ENCODE peak calls at places on chromosomes 12 and 14, in nine cellular contexts. G, U, F, L, V, C, A, E and H are unnamed samples.

GRCh38 chr12:56158926-56159461 is 835 bp downstream of the MYL6 start:
- DNase-seq in G (peak; percentile 51), L (peak; percentile 69), C (peak; percentile 91), V (peak; percentile 45), E (peak; percentile 10), U (peak; percentile 72), A (peak; percentile 87), F (peak; percentile 63), H (peak; percentile 16)

GRCh38 chr12:72139411-72139810 is 132.8 kb upstream of the TRHDE start:
- DNase-seq in F (no peak), U (no peak), G (no peak), C (no peak), L (no peak), A (no peak), V (no peak), E (no peak), H (no peak)

GRCh38 chr14:97697772-97698171 is 900.6 kb downstream of the VRK1 start:
- DNase-seq in F (no peak), E (no peak), G (no peak), U (no peak), V (no peak), A (no peak), C (no peak), L (no peak), H (no peak)

GRCh38 chr12:77102691-77103090 is 37.3 kb upstream of the E2F7 start:
- DNase-seq in A (no peak), E (no peak), U (peak; percentile 67), G (no peak), V (no peak), L (peak; percentile 50), F (no peak), C (no peak), H (no peak)

GRCh38 chr14:101118746-101119610 is 215.5 kb upstream of the RTL1 start:
- DNase-seq in L (no peak), A (no peak), U (no peak), V (no peak), G (no peak), C (peak; percentile 27), F (no peak), E (no peak), H (no peak)

GRCh38 chr14:48747683-48748082 is 838.5 kb downstream of the RPS29 start:
- DNase-seq in U (no peak), G (no peak), L (no peak), V (no peak), F (no peak), A (no peak), C (no peak), E (peak; percentile 56), H (no peak)

GRCh38 chr12:123040106-123040505 is 59.6 kb downstream of the ARL6IP4 start:
- DNase-seq in G (no peak), V (no peak), F (no peak), E (no peak), L (no peak), U (no peak), A (no peak), C (no peak), H (no peak)

GRCh38 chr12:64625243-64626077 is 15.2 kb downstream of the RASSF3 start:
- DNase-seq in G (peak; percentile 54), C (peak; percentile 62), U (peak; percentile 98), E (no peak), A (peak; percentile 83), F (peak; percentile 49), L (peak; percentile 93), V (peak; percentile 76), H (peak; percentile 73)

GRCh38 chr12:123898673-123899072 is 74.0 kb downstream of the CCDC92 start:
- DNase-seq in G (no peak), A (no peak), U (no peak), C (no peak), V (no peak), E (no peak), L (no peak), F (no peak), H (no peak)

GRCh38 chr14:63992858-63993257 is 140.1 kb downstream of the SYNE2 start:
- DNase-seq in L (no peak), U (no peak), E (no peak), G (no peak), V (no peak), A (no peak), F (no peak), C (no peak), H (no peak)

GRCh38 chr14:23376477-23377200 is at the start of gene CMTM5:
- DNase-seq in U (no peak), L (no peak), V (no peak), E (no peak), A (no peak), C (no peak), F (no peak), G (no peak), H (no peak)

GRCh38 chr12:64903738-64904137 is 79.3 kb downstream of the TBC1D30 start:
- DNase-seq in F (no peak), V (no peak), U (no peak), C (no peak), A (no peak), L (peak; percentile 20), G (no peak), E (no peak), H (no peak)

GRCh38 chr12:10968765-10969456 is 17.8 kb downstream of the TAS2R50 start:
- DNase-seq in F (no peak), L (peak; percentile 26), V (peak; percentile 26), G (no peak), U (peak; percentile 4), C (peak; percentile 33), E (no peak), A (no peak), H (no peak)

GRCh38 chr14:75832621-75833297 is 149.0 kb downstream of the TGFB3 start:
- DNase-seq in A (no peak), U (no peak), F (no peak), L (no peak), E (no peak), C (no peak), G (no peak), V (peak; percentile 37), H (no peak)

GRCh38 chr12:9221476-9221875 is 13.3 kb upstream of the PZP start:
- DNase-seq in L (no peak), V (no peak), E (no peak), A (no peak), U (no peak), C (no peak), G (no peak), F (no peak), H (no peak)

GRCh38 chr12:20392339-20392738 is 24.0 kb downstream of the PDE3A start:
- DNase-seq in L (no peak), G (no peak), V (no peak), A (no peak), F (no peak), U (no peak), E (no peak), C (no peak), H (no peak)

GRCh38 chr14:103692159-103692558 is 23.1 kb downstream of the XRCC3 start:
- DNase-seq in F (no peak), E (no peak), C (no peak), G (peak; percentile 73), V (no peak), A (no peak), L (no peak), U (no peak), H (no peak)

GRCh38 chr12:104094284-104094683 is 30.0 kb downstream of the HCFC2 start:
- DNase-seq in G (no peak), E (no peak), A (no peak), U (peak; percentile 49), V (peak; percentile 43), L (no peak), F (no peak), C (no peak), H (no peak)

GRCh38 chr12:66187016-66187415 is 2.0 kb upstream of the IRAK3 start:
- DNase-seq in E (no peak), G (peak; percentile 24), A (no peak), V (no peak), L (peak; percentile 59), C (no peak), F (no peak), U (no peak), H (no peak)